ENCODE peak calls at places on chromosomes 13 and 19, in ten cellular contexts. G is CD8-positive, alpha-beta T cell; T is activated CD4-positive, alpha-beta memory T cell treated with anti-CD3 and anti-CD28 coated beads, Interleukin-2, amount 10 ng/mL, durations not matched to agents 7 days and 5 days; Z is stimulated activated effector memory CD8-positive, alpha-beta T cell treated with anti-CD3 and anti-CD28 coated beads, Interleukin-12 subunit alpha, Interleukin-12 subunit beta, amount 100 ng/mL, for 72 hours; L is stimulated activated CD8-positive, alpha-beta memory T cell treated with anti-CD3 and anti-CD28 coated beads, Interleukin-12 subunit alpha, Interleukin-12 subunit beta, amount 100 ng/mL, for 4 hours; B is GM23248; N is Kasumi-1; Y is nucleus accumbens; X is effector memory CD4-positive, alpha-beta T cell; C is NCI-H69. E is an unnamed sample.

GRCh38 chr19:2237869-2238153 is 1.2 kb downstream of the SF3A2 start:
- DNase-seq in C (no peak), X (no peak), G (no peak), B (no peak), L (no peak), N (no peak), Z (no peak), Y (no peak), T (no peak), E (no peak)

GRCh38 chr19:5102520-5102919 is 133.6 kb downstream of the KDM4B start:
- DNase-seq in Y (no peak), N (no peak), X (no peak), C (no peak), T (no peak), G (no peak), L (no peak), Z (no peak), B (no peak), E (no peak)

GRCh38 chr19:7901337-7901736 is 2.3 kb upstream of the MAP2K7 start:
- DNase-seq in B (no peak), L (no peak), X (no peak), N (no peak), Z (no peak), T (no peak), C (no peak), Y (no peak), G (no peak), E (no peak)

GRCh38 chr13:104015646-104016396 is 949.6 kb upstream of the SLC10A2 start:
- DNase-seq in Z (no peak), L (no peak), Y (no peak), T (no peak), B (no peak), N (no peak), C (no peak), X (no peak), G (no peak), E (no peak)

GRCh38 chr13:112210401-112210800 is 143.5 kb downstream of the SOX1 start:
- DNase-seq in T (no peak), X (no peak), Z (no peak), L (no peak), Y (no peak), N (no peak), B (no peak), G (no peak), C (peak; percentile 51), E (no peak)

GRCh38 chr19:53639471-53639870 is 7.7 kb downstream of the DPRX start:
- DNase-seq in X (no peak), T (no peak), L (no peak), N (no peak), Z (no peak), B (no peak), C (no peak), Y (no peak), G (no peak), E (no peak)

GRCh38 chr13:102328909-102329308 is 72.9 kb downstream of the FGF14 start:
- DNase-seq in T (no peak), B (no peak), Y (no peak), Z (no peak), N (no peak), C (peak; percentile 26), G (no peak), X (no peak), L (no peak), E (no peak)

GRCh38 chr19:10672529-10673150 is 18.5 kb downstream of the ILF3 start:
- DNase-seq in Y (no peak), B (no peak), C (no peak), L (no peak), Z (no peak), N (no peak), X (no peak), T (no peak), G (no peak), E (no peak)

GRCh38 chr19:14318873-14319272 is 62.4 kb upstream of the ADGRE5 start:
- DNase-seq in G (no peak), L (no peak), C (no peak), N (no peak), X (no peak), Y (no peak), T (no peak), B (no peak), Z (no peak), E (no peak)

GRCh38 chr13:29520671-29521070 is 74.8 kb downstream of the SLC7A1 start:
- DNase-seq in C (no peak), N (no peak), Z (no peak), Y (no peak), L (no peak), B (peak; percentile 88), X (no peak), T (no peak), G (no peak), E (no peak)

GRCh38 chr13:97512732-97513131 is 78.8 kb downstream of the RAP2A start:
- DNase-seq in Y (no peak), N (no peak), G (no peak), Z (no peak), L (no peak), T (no peak), X (no peak), C (no peak), B (no peak), E (no peak)

GRCh38 chr13:114057131-114058050 is 75.0 kb downstream of the RASA3 start:
- DNase-seq in T (no peak), C (peak; percentile 81), N (no peak), L (no peak), Z (no peak), G (no peak), Y (no peak), B (no peak), X (no peak), E (no peak)

GRCh38 chr19:16249826-16250434 is 52.2 kb downstream of the AP1M1 start:
- DNase-seq in B (peak; percentile 50), L (no peak), X (no peak), T (no peak), N (no peak), Z (no peak), G (no peak), C (no peak), Y (no peak), E (no peak)

GRCh38 chr13:103788061-103788652 is 721.9 kb upstream of the SLC10A2 start:
- DNase-seq in N (peak; percentile 5), C (no peak), L (no peak), X (no peak), G (no peak), Z (no peak), Y (no peak), B (no peak), T (no peak), E (no peak)

GRCh38 chr13:72181661-72182060 is 314.7 kb upstream of the DACH1 start:
- DNase-seq in C (no peak), L (no peak), G (no peak), T (no peak), Y (no peak), N (no peak), B (no peak), Z (no peak), X (no peak), E (no peak)